ENCODE peak calls at places on chromosome 16, in five cellular contexts. N is HCT116, I is H1, G is K562, T is HepG2. U is an unnamed sample.

GRCh38 chr16:89658221-89658879 is 714 bp downstream of the SPATA33 start:
- DNase-seq in I (no peak), G (peak; percentile 51), N (no peak), T (no peak), U (no peak)

GRCh38 chr16:79169239-79169638 is 431.3 kb downstream of the MAF start:
- DNase-seq in G (no peak), N (no peak), I (no peak), T (no peak), U (no peak)

GRCh38 chr16:70529051-70529777 is 5.6 kb downstream of the SF3B3 start:
- DNase-seq in I (no peak), N (peak; percentile 15), T (peak; percentile 36), G (peak; percentile 33), U (no peak)

GRCh38 chr16:46688101-46688656 is 799 bp downstream of the VPS35 start:
- DNase-seq in G (no peak), N (no peak), T (no peak), I (no peak), U (no peak)

GRCh38 chr16:50844840-50845239 is 103.0 kb downstream of the CYLD start:
- DNase-seq in N (no peak), T (no peak), I (no peak), G (no peak), U (no peak)

GRCh38 chr16:79540825-79541595 is 59.5 kb downstream of the MAF start:
- DNase-seq in I (no peak), N (no peak), G (no peak), T (no peak), U (no peak)

GRCh38 chr16:19135896-19136438 is 22.2 kb downstream of the ITPRIPL2 start:
- DNase-seq in T (no peak), N (no peak), I (no peak), G (peak; percentile 66), U (no peak)

GRCh38 chr16:49698416-49698815 is 157.5 kb downstream of the ZNF423 start:
- DNase-seq in T (no peak), N (no peak), G (peak; percentile 43), I (no peak), U (no peak)

GRCh38 chr16:19291459-19291858 is 5.9 kb downstream of the CLEC19A start:
- DNase-seq in I (no peak), G (no peak), N (no peak), T (no peak), U (no peak)

GRCh38 chr16:49833055-49833454 is 22.9 kb downstream of the ZNF423 start:
- DNase-seq in T (no peak), N (no peak), G (no peak), I (no peak), U (no peak)

GRCh38 chr16:72787519-72788268 is 260.2 kb downstream of the ZFHX3 start:
- DNase-seq in G (no peak), I (peak; percentile 73), T (no peak), N (no peak), U (peak; percentile 9)

GRCh38 chr16:65717006-65717720 is 595.3 kb upstream of the CDH11 start:
- DNase-seq in I (no peak), N (no peak), G (no peak), T (no peak), U (no peak)

GRCh38 chr16:2822158-2822495 is 5.1 kb downstream of the PRSS21 start:
- DNase-seq in N (no peak), T (no peak), G (no peak), I (no peak), U (no peak)

GRCh38 chr16:49467540-49468372 is 94.2 kb downstream of the C16orf78 start:
- DNase-seq in N (no peak), G (no peak), T (no peak), I (no peak), U (no peak)

GRCh38 chr16:65769055-65769465 is 597.4 kb upstream of the CDH5 start:
- DNase-seq in I (no peak), G (peak; percentile 45), N (no peak), T (no peak), U (no peak)

GRCh38 chr16:89925596-89926079 is 2.5 kb downstream of the TUBB3 start:
- DNase-seq in N (no peak), I (no peak), G (no peak), T (no peak), U (no peak)

GRCh38 chr16:89700649-89701424 is 668 bp downstream of the SPATA2L start:
- DNase-seq in G (peak; percentile 48), N (no peak), T (peak; percentile 60), I (peak; percentile 76), U (no peak)

GRCh38 chr16:26363581-26363980 is 671.8 kb downstream of the HS3ST4 start:
- DNase-seq in N (no peak), I (no peak), G (no peak), T (no peak), U (no peak)

GRCh38 chr16:48044117-48044516 is 111.7 kb downstream of the ABCC12 start:
- DNase-seq in N (no peak), G (no peak), I (no peak), T (no peak), U (no peak)

GRCh38 chr16:48047273-48047672 is 108.5 kb downstream of the ABCC12 start:
- DNase-seq in G (no peak), T (no peak), N (no peak), I (no peak), U (no peak)

GRCh38 chr16:48047755-48048154 is 108.0 kb downstream of the ABCC12 start:
- DNase-seq in I (no peak), T (no peak), N (no peak), G (no peak), U (no peak)

GRCh38 chr16:48041861-48042435 is 113.8 kb downstream of the ABCC12 start:
- DNase-seq in G (peak; percentile 18), T (peak; percentile 34), I (no peak), N (peak; percentile 13), U (no peak)
- TF ChIP-seq CTCF in G (peak; percentile 28), T (peak; percentile 60), I (peak; percentile 77), N (no peak), U (no peak)

GRCh38 chr16:6031567-6031966 is 934.0 kb upstream of the EEF2KMT start:
- DNase-seq in T (no peak), I (no peak), N (no peak), G (no peak), U (no peak)

GRCh38 chr16:6031102-6031501 is 933.5 kb upstream of the EEF2KMT start:
- DNase-seq in T (no peak), I (no peak), N (no peak), G (no peak), U (no peak)

GRCh38 chr16:6027733-6028132 is 930.1 kb upstream of the EEF2KMT start:
- DNase-seq in G (no peak), N (no peak), T (no peak), I (no peak), U (no peak)

GRCh38 chr16:6035161-6035560 is 937.6 kb upstream of the EEF2KMT start:
- DNase-seq in I (no peak), G (no peak), N (no peak), T (no peak), U (no peak)

GRCh38 chr16:6032438-6032837 is 934.8 kb upstream of the EEF2KMT start:
- DNase-seq in I (no peak), T (no peak), N (no peak), G (no peak), U (no peak)
- TF ChIP-seq SIN3A in I (no peak), T (no peak), N (no peak), G (no peak), U (no peak)

DNA sequence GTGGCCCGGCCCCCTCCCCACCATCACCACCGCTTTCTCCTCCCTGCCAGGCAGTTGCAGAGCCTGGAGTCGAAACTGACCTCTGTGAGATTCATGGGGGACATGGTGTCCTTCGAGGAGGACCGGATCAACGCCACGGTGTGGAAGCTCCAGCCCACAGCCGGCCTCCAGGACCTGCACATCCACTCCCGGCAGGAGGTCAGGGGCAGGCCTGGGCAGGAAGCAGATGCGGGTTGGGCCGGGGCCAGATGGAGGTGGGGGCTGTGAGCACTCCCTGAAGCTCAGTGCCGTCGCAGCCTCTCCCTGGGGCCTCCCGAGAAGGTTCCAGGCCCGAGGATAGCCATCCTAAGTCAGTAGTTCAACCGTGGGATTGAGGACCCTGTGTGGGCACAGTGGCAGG is 14.2 kb upstream of the ADGRG3 start:
- DNase-seq in N (no peak), T (no peak), G (no peak), I (no peak), U (no peak)
- TF ChIP-seq EZH2 in N (no peak), T (no peak), G (no peak), I (no peak), U (no peak)

GRCh38 chr16:87570938-87571867 is 31.1 kb upstream of the JPH3 start:
- DNase-seq in I (peak; percentile 85), T (peak; percentile 59), N (peak; percentile 42), G (peak; percentile 66), U (no peak)
- TF ChIP-seq CTCF in I (peak; percentile 79), T (peak; percentile 66), N (peak; percentile 81), G (peak; percentile 63), U (peak; percentile 21)

GRCh38 chr16:10918294-10919002 is 23.8 kb downstream of the DEXI start:
- DNase-seq in I (peak; percentile 97), G (peak; percentile 81), T (peak; percentile 94), N (peak; percentile 88), U (peak; percentile 77)
- TF ChIP-seq SIN3A in I (no peak), G (no peak), T (no peak), N (no peak), U (no peak)

GRCh38 chr16:15434079-15434424 is 336 bp upstream of the BMERB1 start:
- DNase-seq in T (no peak), N (no peak), G (no peak), I (no peak), U (no peak)
- TF ChIP-seq EZH2 in T (no peak), N (no peak), G (no peak), I (no peak), U (no peak)

DNA sequence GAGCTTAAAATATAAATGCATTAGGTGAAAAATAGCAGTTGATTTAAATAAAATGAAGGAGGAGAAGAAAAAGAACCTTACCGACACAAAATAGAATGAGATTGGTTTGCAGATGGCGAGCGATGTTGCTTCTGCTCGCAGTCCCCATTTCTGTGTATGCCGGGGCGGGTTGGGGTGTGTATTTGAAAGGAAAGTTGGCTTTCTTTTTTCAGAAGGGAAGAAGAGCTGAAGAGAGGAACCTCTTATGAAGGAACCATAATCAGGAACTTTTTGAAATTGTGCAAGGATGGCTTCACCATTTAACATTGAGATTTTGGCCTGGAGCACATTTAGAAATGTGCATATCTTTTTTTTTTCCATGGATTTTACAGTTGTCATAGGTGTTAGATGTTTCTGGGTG is at the start of gene IGSF6:
- DNase-seq in T (no peak), G (no peak), N (no peak), I (no peak), U (no peak)
- TF ChIP-seq CTCF in T (no peak), G (no peak), N (no peak), I (no peak), U (no peak)